ENCODE peak calls at places on chromosomes 6 and 20, in seven cellular contexts. S is thyroid gland; T is GM23248; B is CD8-positive, alpha-beta T cell; L is lower leg skin; W is BE2C; Q is foreskin fibroblast. P is an unnamed sample.

GRCh38 chr6:67121115-67121514 is 1414.1 kb upstream of the EYS start:
- DNase-seq in S (no peak), T (peak), B (no peak), L (no peak), W (no peak), Q (no peak), P (no peak)

GRCh38 chr6:14396826-14397517 is 279.4 kb downstream of the CD83 start:
- DNase-seq in S (peak), T (peak), B (no peak), L (no peak), W (peak), Q (peak), P (no peak)

GRCh38 chr20:11003341-11003740 is 329.5 kb upstream of the JAG1 start:
- DNase-seq in S (no peak), T (no peak), B (no peak), L (no peak), W (no peak), Q (no peak), P (no peak)

GRCh38 chr6:29647927-29648642 is 8.8 kb upstream of the MOG start:
- DNase-seq in S (no peak), T (peak), B (no peak), L (no peak), W (no peak), Q (peak), P (no peak)

GRCh38 chr6:41462980-41463930 is 82.9 kb upstream of the FOXP4 start:
- DNase-seq in S (peak), T (peak), B (no peak), L (no peak), W (peak), Q (no peak), P (no peak)

GRCh38 chr20:24915440-24915839 is 33.6 kb upstream of the CST7 start:
- DNase-seq in S (no peak), T (no peak), B (no peak), L (peak), W (no peak), Q (no peak), P (no peak)

GRCh38 chr6:158557927-158558326 is 2.0 kb upstream of the TMEM181 start:
- DNase-seq in S (no peak), T (no peak), B (no peak), L (no peak), W (no peak), Q (no peak), P (no peak)

GRCh38 chr20:46647469-46647868 is 3.8 kb downstream of the SLC13A3 start:
- DNase-seq in S (no peak), T (no peak), B (no peak), L (no peak), W (no peak), Q (no peak), P (no peak)

GRCh38 chr6:106677282-106677681 is 47.9 kb downstream of the QRSL1 start:
- DNase-seq in S (no peak), T (no peak), B (no peak), L (no peak), W (no peak), Q (no peak), P (no peak)
- H3K4me3 ChIP-seq in S (no peak), T (no peak), B (no peak), L (no peak), W (no peak), Q (no peak), P (no peak)

DNA sequence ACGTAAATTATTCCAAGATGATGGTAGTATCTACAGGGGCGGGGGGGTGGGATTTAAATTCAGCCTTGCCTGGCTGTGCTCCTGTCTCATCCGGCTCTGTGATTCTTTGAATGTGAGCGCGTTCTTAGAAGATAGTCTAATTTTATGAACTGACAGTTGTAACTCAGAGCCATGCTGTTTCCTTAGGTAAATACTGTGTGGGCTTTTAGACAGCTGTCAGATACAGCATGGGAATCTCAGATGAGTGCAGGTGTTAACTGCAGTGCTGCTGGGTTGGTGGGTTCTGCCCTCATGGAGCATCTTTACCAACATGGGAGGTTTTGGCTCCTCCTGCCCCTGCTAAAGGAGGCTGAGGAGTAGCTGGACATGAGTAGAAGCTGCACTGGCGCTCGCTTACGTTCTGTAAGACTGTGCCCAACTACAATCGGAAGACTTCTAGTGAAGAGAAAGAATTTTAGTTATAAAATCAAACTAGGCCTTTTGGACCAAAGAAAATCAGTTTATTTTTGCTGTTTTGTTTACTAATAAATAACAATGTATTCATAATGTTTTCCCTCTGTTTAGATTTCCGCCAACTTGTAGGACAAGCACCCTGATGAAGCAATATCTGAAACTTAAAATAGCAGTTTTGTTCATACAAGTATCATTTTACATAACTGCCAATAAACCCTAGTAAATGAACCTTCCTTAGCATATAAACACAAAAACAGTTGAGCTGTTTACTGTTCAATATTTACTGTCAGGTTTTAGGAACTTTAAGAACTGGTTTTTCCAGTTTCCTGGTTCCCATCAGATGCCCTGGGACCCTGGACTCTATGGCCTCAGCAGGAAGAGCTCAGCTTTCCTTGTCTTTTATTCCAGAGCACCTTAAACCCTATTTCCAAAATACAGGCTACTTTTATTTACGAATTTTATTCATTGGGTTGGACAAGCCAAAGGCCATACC is 66.1 kb downstream of the FAM120B start:
- DNase-seq in S (no peak), T (no peak), B (no peak), L (no peak), W (no peak), Q (no peak), P (no peak)
- H3K4me3 ChIP-seq in S (no peak), T (no peak), B (no peak), L (no peak), W (no peak), Q (no peak), P (no peak)

DNA sequence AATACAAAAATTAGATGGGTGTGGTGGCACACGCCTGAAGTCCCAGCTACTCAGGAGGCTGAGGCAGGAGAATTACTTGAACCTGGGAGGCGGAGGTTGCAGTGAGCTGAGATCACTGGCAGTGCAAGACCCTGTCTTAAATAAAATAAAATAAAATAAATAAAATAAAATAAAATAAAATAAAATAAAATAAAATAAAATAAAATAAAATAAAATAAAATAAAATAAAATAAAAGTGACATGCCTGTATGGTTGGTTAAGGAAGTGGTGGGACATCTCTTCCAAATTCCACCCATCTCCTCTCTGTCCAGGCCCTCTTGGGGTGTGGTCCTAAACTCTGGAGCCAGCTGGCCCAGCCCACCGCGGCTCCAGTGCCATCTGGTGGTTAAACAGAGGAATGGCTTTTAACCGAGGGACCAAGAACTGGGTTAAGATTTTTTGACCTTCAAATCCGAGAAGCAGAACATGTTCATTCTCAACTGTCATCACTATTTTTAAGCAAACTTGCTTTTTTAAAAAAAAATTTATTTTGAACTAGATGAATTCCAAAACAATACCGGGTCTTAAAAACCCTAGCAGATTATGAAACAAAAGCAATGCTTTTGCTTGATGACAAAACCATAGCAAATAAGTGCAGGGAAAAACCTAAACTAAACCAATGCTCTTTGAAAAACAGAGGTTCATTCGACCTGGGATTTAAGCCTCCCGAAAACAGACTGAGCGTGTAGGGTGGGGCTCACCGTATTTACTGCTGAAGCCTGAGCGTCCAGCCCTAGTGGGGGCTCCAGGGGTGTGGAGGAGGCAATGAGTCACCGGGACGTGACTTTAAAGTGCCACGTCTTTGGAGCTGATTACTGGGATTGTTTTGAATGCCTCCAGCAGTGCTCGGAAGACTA is 68.8 kb downstream of the CDC5L start:
- DNase-seq in S (peak), T (peak), B (no peak), L (no peak), W (peak), Q (peak), P (peak)
- H3K4me3 ChIP-seq in S (no peak), T (peak), B (no peak), L (no peak), W (no peak), Q (no peak), P (no peak)

GRCh38 chr6:140485740-140486467 is 1111.5 kb upstream of the CITED2 start:
- DNase-seq in S (peak), T (peak), B (no peak), L (no peak), W (no peak), Q (peak), P (no peak)
- H3K4me3 ChIP-seq in S (no peak), T (no peak), B (no peak), L (no peak), W (no peak), Q (no peak), P (no peak)

DNA sequence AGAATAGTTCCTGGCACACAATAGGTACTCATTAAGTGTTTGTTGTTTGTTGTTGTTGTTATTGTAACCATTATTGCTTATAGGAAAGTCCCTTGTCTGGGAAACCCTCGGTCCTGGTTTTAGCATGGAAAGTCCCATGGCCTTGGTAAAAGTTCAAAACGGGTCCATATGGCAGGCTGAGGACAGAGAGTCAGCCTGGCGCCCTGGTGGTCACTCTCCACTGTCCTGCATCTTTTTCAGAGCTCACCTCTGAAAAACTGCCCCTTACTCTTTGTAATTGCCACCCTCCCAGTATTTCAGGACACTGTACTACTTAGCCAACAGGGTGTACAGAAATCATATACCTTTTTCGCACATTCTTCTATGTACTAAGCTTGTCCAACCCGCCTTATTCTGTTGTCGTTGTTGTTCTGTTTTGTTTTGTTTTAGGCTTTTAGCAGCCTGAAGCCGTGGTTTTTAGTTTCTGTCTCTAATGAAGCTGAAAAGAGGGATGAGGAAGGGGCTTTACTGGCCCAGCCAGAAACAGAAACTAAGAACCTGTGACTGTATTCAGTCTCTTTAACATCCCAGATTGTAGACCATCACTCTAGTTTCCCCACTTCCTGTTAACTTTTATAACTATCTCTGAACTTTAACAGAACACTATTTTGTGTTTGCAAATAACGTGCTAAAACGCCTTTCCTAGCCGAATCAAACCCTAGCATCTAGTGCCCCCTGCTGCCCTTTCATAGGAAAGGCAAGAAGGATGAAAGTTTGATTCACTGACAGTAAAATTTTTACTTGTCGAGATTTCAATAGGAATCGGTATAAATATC is 7.6 kb upstream of the TMEM14A start:
- DNase-seq in S (peak), T (peak), B (peak), L (no peak), W (peak), Q (no peak), P (peak)
- H3K4me3 ChIP-seq in S (no peak), T (peak), B (peak), L (no peak), W (peak), Q (peak), P (peak)

GRCh38 chr20:32626859-32627636 is 41.9 kb upstream of the NOL4L start:
- DNase-seq in S (peak), T (peak), B (no peak), L (no peak), W (peak), Q (no peak), P (no peak)
- H3K4me3 ChIP-seq in S (no peak), T (no peak), B (no peak), L (no peak), W (peak), Q (no peak), P (no peak)

DNA sequence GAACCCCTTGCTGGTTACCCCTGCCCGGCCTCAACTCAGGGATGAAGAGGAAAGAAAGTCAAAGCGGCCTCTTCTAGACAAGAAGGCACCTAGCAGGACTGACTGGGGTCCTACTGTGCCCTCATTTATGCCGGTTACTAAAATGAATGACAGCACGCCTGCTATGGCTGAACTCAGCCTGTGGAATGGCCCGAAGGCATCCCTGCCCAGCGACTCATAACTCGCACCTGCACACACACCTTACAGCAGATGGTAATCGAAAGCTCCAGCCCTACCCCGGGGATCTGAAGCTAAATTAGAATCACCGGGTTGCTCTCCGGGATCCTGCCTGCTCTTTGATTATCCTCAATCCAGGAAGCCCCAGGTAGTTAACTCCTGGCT is 747 bp upstream of the TXNDC5 start:
- DNase-seq in S (no peak), T (no peak), B (no peak), L (no peak), W (no peak), Q (no peak), P (no peak)
- H3K4me3 ChIP-seq in S (no peak), T (peak), B (peak), L (no peak), W (peak), Q (peak), P (peak)

GRCh38 chr6:3752538-3753227 is 1.2 kb upstream of the PXDC1 start:
- DNase-seq in S (no peak), T (no peak), B (no peak), L (no peak), W (no peak), Q (no peak), P (no peak)
- H3K4me3 ChIP-seq in S (no peak), T (peak), B (peak), L (peak), W (no peak), Q (peak), P (no peak)

DNA sequence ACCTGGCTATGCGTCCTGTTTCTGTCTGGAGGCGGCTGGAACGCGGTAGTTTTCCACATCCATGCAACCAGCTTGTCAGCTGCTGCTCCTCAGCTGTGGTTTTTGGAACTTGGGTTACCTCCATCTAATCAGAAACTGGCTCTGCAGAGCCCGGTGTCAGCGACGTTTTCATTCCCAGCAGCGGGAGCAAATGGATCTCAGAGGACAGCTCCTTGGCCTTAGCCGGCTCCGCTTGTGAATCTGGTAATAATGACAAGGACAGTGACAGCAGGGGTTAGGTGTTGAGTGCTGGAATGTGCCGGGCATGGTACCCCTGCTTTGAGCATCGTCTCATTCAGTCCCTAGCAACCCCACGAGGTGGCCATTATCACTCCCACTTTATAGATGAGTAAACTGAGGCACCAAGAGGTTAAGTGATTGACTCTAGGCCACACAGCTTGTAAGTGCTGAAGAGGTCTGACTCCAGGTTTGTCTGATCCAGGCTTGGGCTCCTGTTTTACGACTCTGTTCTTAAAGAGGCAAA is 1.3 kb downstream of the SLCO4A1 start:
- DNase-seq in S (no peak), T (peak), B (no peak), L (no peak), W (no peak), Q (no peak), P (no peak)
- H3K4me3 ChIP-seq in S (no peak), T (peak), B (no peak), L (peak), W (peak), Q (peak), P (peak)

GRCh38 chr6:54801244-54801643 is 45.3 kb upstream of the FAM83B start:
- DNase-seq in S (no peak), T (no peak), B (no peak), L (no peak), W (no peak), Q (no peak), P (no peak)
- H3K4me3 ChIP-seq in S (no peak), T (no peak), B (no peak), L (no peak), W (no peak), Q (no peak), P (no peak)